ENCODE peak calls at places on chromosomes 1 and 21, in ten cellular contexts. One of them, this sample, is unnamed.

GRCh38 chr1:247337961-247338360 is 6.3 kb upstream of the ZNF496 start:
- DNase-seq in T1000: no peak
- DNase-seq in NCI-H1092 treated with DMSO at 0.1 percent for 48 hours: no peak
- DNase-seq in osteoblast: no peak
- DNase-seq in NCI-H526: no peak
- DNase-seq in naive thymus-derived CD8-positive, alpha-beta T cell: no peak
- DNase-seq in activated T-helper 1 cell treated with anti-CD3 and anti-CD28 coated beads, Interleukin-12 subunit alpha, Interleukin-12 subunit beta, Interleukin-2, Interleukin-4 antibody, amounts not matched to agents 30 ng/mL and 10 ng/mL and 1 ng/mL, durations not matched to agents 14 hours and 24 hours and 36 hours: no peak
- DNase-seq in HFF-Myc: no peak
- DNase-seq in AML-193: no peak
- DNase-seq in GDM1: no peak
- DNase-seq in this sample: no peak

GRCh38 chr1:230087034-230087721 is 20.1 kb downstream of the GALNT2 start:
- DNase-seq in T1000: no peak
- DNase-seq in NCI-H1092 treated with DMSO at 0.1 percent for 48 hours: no peak
- DNase-seq in osteoblast: no peak
- DNase-seq in NCI-H526: peak
- DNase-seq in naive thymus-derived CD8-positive, alpha-beta T cell: no peak
- DNase-seq in activated T-helper 1 cell treated with anti-CD3 and anti-CD28 coated beads, Interleukin-12 subunit alpha, Interleukin-12 subunit beta, Interleukin-2, Interleukin-4 antibody, amounts not matched to agents 30 ng/mL and 10 ng/mL and 1 ng/mL, durations not matched to agents 14 hours and 24 hours and 36 hours: no peak
- DNase-seq in HFF-Myc: no peak
- DNase-seq in AML-193: no peak
- DNase-seq in GDM1: no peak
- DNase-seq in this sample: no peak

GRCh38 chr1:84853743-84854721 is 39.0 kb downstream of the LPAR3 start:
- DNase-seq in T1000: peak
- DNase-seq in NCI-H1092 treated with DMSO at 0.1 percent for 48 hours: no peak
- DNase-seq in osteoblast: peak
- DNase-seq in NCI-H526: no peak
- DNase-seq in naive thymus-derived CD8-positive, alpha-beta T cell: no peak
- DNase-seq in activated T-helper 1 cell treated with anti-CD3 and anti-CD28 coated beads, Interleukin-12 subunit alpha, Interleukin-12 subunit beta, Interleukin-2, Interleukin-4 antibody, amounts not matched to agents 30 ng/mL and 10 ng/mL and 1 ng/mL, durations not matched to agents 14 hours and 24 hours and 36 hours: peak
- DNase-seq in HFF-Myc: peak
- DNase-seq in AML-193: peak
- DNase-seq in GDM1: peak
- DNase-seq in this sample: peak

GRCh38 chr1:229046251-229046853 is 224.6 kb upstream of the RAB4A start:
- DNase-seq in T1000: no peak
- DNase-seq in NCI-H1092 treated with DMSO at 0.1 percent for 48 hours: no peak
- DNase-seq in osteoblast: no peak
- DNase-seq in NCI-H526: no peak
- DNase-seq in naive thymus-derived CD8-positive, alpha-beta T cell: no peak
- DNase-seq in activated T-helper 1 cell treated with anti-CD3 and anti-CD28 coated beads, Interleukin-12 subunit alpha, Interleukin-12 subunit beta, Interleukin-2, Interleukin-4 antibody, amounts not matched to agents 30 ng/mL and 10 ng/mL and 1 ng/mL, durations not matched to agents 14 hours and 24 hours and 36 hours: no peak
- DNase-seq in HFF-Myc: no peak
- DNase-seq in AML-193: no peak
- DNase-seq in GDM1: no peak
- DNase-seq in this sample: no peak

GRCh38 chr1:71228236-71228635 is 147.4 kb upstream of the ZRANB2 start:
- DNase-seq in T1000: no peak
- DNase-seq in NCI-H1092 treated with DMSO at 0.1 percent for 48 hours: no peak
- DNase-seq in osteoblast: no peak
- DNase-seq in NCI-H526: no peak
- DNase-seq in naive thymus-derived CD8-positive, alpha-beta T cell: no peak
- DNase-seq in activated T-helper 1 cell treated with anti-CD3 and anti-CD28 coated beads, Interleukin-12 subunit alpha, Interleukin-12 subunit beta, Interleukin-2, Interleukin-4 antibody, amounts not matched to agents 30 ng/mL and 10 ng/mL and 1 ng/mL, durations not matched to agents 14 hours and 24 hours and 36 hours: no peak
- DNase-seq in HFF-Myc: no peak
- DNase-seq in AML-193: no peak
- DNase-seq in GDM1: no peak
- DNase-seq in this sample: no peak

GRCh38 chr1:115654663-115655306 is 13.0 kb downstream of the VANGL1 start:
- DNase-seq in T1000: no peak
- DNase-seq in NCI-H1092 treated with DMSO at 0.1 percent for 48 hours: no peak
- DNase-seq in osteoblast: peak
- DNase-seq in NCI-H526: no peak
- DNase-seq in naive thymus-derived CD8-positive, alpha-beta T cell: no peak
- DNase-seq in activated T-helper 1 cell treated with anti-CD3 and anti-CD28 coated beads, Interleukin-12 subunit alpha, Interleukin-12 subunit beta, Interleukin-2, Interleukin-4 antibody, amounts not matched to agents 30 ng/mL and 10 ng/mL and 1 ng/mL, durations not matched to agents 14 hours and 24 hours and 36 hours: no peak
- DNase-seq in HFF-Myc: no peak
- DNase-seq in AML-193: no peak
- DNase-seq in GDM1: peak
- DNase-seq in this sample: no peak

GRCh38 chr1:24085546-24085945 is 26.4 kb downstream of the MYOM3 start:
- DNase-seq in T1000: no peak
- DNase-seq in NCI-H1092 treated with DMSO at 0.1 percent for 48 hours: no peak
- DNase-seq in osteoblast: peak
- DNase-seq in NCI-H526: no peak
- DNase-seq in naive thymus-derived CD8-positive, alpha-beta T cell: no peak
- DNase-seq in activated T-helper 1 cell treated with anti-CD3 and anti-CD28 coated beads, Interleukin-12 subunit alpha, Interleukin-12 subunit beta, Interleukin-2, Interleukin-4 antibody, amounts not matched to agents 30 ng/mL and 10 ng/mL and 1 ng/mL, durations not matched to agents 14 hours and 24 hours and 36 hours: no peak
- DNase-seq in HFF-Myc: peak
- DNase-seq in AML-193: no peak
- DNase-seq in GDM1: no peak
- DNase-seq in this sample: no peak

GRCh38 chr1:31939484-31940329 is 1.5 kb upstream of the PTP4A2 start:
- DNase-seq in T1000: peak
- DNase-seq in NCI-H1092 treated with DMSO at 0.1 percent for 48 hours: no peak
- DNase-seq in osteoblast: peak
- DNase-seq in NCI-H526: no peak
- DNase-seq in naive thymus-derived CD8-positive, alpha-beta T cell: peak
- DNase-seq in activated T-helper 1 cell treated with anti-CD3 and anti-CD28 coated beads, Interleukin-12 subunit alpha, Interleukin-12 subunit beta, Interleukin-2, Interleukin-4 antibody, amounts not matched to agents 30 ng/mL and 10 ng/mL and 1 ng/mL, durations not matched to agents 14 hours and 24 hours and 36 hours: peak
- DNase-seq in HFF-Myc: peak
- DNase-seq in AML-193: peak
- DNase-seq in GDM1: peak
- DNase-seq in this sample: peak

GRCh38 chr21:35256468-35256988 is 207.4 kb upstream of the RUNX1 start:
- DNase-seq in T1000: peak
- DNase-seq in NCI-H1092 treated with DMSO at 0.1 percent for 48 hours: peak
- DNase-seq in osteoblast: peak
- DNase-seq in NCI-H526: no peak
- DNase-seq in naive thymus-derived CD8-positive, alpha-beta T cell: no peak
- DNase-seq in activated T-helper 1 cell treated with anti-CD3 and anti-CD28 coated beads, Interleukin-12 subunit alpha, Interleukin-12 subunit beta, Interleukin-2, Interleukin-4 antibody, amounts not matched to agents 30 ng/mL and 10 ng/mL and 1 ng/mL, durations not matched to agents 14 hours and 24 hours and 36 hours: no peak
- DNase-seq in HFF-Myc: peak
- DNase-seq in AML-193: no peak
- DNase-seq in GDM1: no peak
- DNase-seq in this sample: peak

GRCh38 chr1:182839209-182840065 is at the start of gene DHX9:
- DNase-seq in T1000: peak
- DNase-seq in NCI-H1092 treated with DMSO at 0.1 percent for 48 hours: peak
- DNase-seq in osteoblast: peak
- DNase-seq in NCI-H526: peak
- DNase-seq in naive thymus-derived CD8-positive, alpha-beta T cell: peak
- DNase-seq in activated T-helper 1 cell treated with anti-CD3 and anti-CD28 coated beads, Interleukin-12 subunit alpha, Interleukin-12 subunit beta, Interleukin-2, Interleukin-4 antibody, amounts not matched to agents 30 ng/mL and 10 ng/mL and 1 ng/mL, durations not matched to agents 14 hours and 24 hours and 36 hours: peak
- DNase-seq in HFF-Myc: peak
- DNase-seq in AML-193: peak
- DNase-seq in GDM1: peak
- DNase-seq in this sample: peak

GRCh38 chr1:15764269-15764764 is 5.7 kb downstream of the FBLIM1 start:
- DNase-seq in T1000: no peak
- DNase-seq in NCI-H1092 treated with DMSO at 0.1 percent for 48 hours: no peak
- DNase-seq in osteoblast: peak
- DNase-seq in NCI-H526: no peak
- DNase-seq in naive thymus-derived CD8-positive, alpha-beta T cell: no peak
- DNase-seq in activated T-helper 1 cell treated with anti-CD3 and anti-CD28 coated beads, Interleukin-12 subunit alpha, Interleukin-12 subunit beta, Interleukin-2, Interleukin-4 antibody, amounts not matched to agents 30 ng/mL and 10 ng/mL and 1 ng/mL, durations not matched to agents 14 hours and 24 hours and 36 hours: no peak
- DNase-seq in HFF-Myc: no peak
- DNase-seq in AML-193: no peak
- DNase-seq in GDM1: no peak
- DNase-seq in this sample: peak

GRCh38 chr21:42186591-42186990 is 32.3 kb upstream of the ABCG1 start:
- DNase-seq in T1000: no peak
- DNase-seq in NCI-H1092 treated with DMSO at 0.1 percent for 48 hours: no peak
- DNase-seq in osteoblast: no peak
- DNase-seq in NCI-H526: no peak
- DNase-seq in naive thymus-derived CD8-positive, alpha-beta T cell: no peak
- DNase-seq in activated T-helper 1 cell treated with anti-CD3 and anti-CD28 coated beads, Interleukin-12 subunit alpha, Interleukin-12 subunit beta, Interleukin-2, Interleukin-4 antibody, amounts not matched to agents 30 ng/mL and 10 ng/mL and 1 ng/mL, durations not matched to agents 14 hours and 24 hours and 36 hours: no peak
- DNase-seq in HFF-Myc: no peak
- DNase-seq in AML-193: no peak
- DNase-seq in GDM1: no peak
- DNase-seq in this sample: no peak

GRCh38 chr1:237562247-237562823 is 328.4 kb downstream of the ZP4 start:
- DNase-seq in T1000: no peak
- DNase-seq in NCI-H1092 treated with DMSO at 0.1 percent for 48 hours: peak
- DNase-seq in osteoblast: peak
- DNase-seq in NCI-H526: peak
- DNase-seq in naive thymus-derived CD8-positive, alpha-beta T cell: no peak
- DNase-seq in activated T-helper 1 cell treated with anti-CD3 and anti-CD28 coated beads, Interleukin-12 subunit alpha, Interleukin-12 subunit beta, Interleukin-2, Interleukin-4 antibody, amounts not matched to agents 30 ng/mL and 10 ng/mL and 1 ng/mL, durations not matched to agents 14 hours and 24 hours and 36 hours: no peak
- DNase-seq in HFF-Myc: peak
- DNase-seq in AML-193: peak
- DNase-seq in GDM1: peak
- DNase-seq in this sample: peak

GRCh38 chr1:19067187-19067911 is 110.9 kb upstream of the IFFO2 start:
- DNase-seq in T1000: no peak
- DNase-seq in NCI-H1092 treated with DMSO at 0.1 percent for 48 hours: peak
- DNase-seq in osteoblast: peak
- DNase-seq in NCI-H526: no peak
- DNase-seq in naive thymus-derived CD8-positive, alpha-beta T cell: no peak
- DNase-seq in activated T-helper 1 cell treated with anti-CD3 and anti-CD28 coated beads, Interleukin-12 subunit alpha, Interleukin-12 subunit beta, Interleukin-2, Interleukin-4 antibody, amounts not matched to agents 30 ng/mL and 10 ng/mL and 1 ng/mL, durations not matched to agents 14 hours and 24 hours and 36 hours: no peak
- DNase-seq in HFF-Myc: no peak
- DNase-seq in AML-193: no peak
- DNase-seq in GDM1: no peak
- DNase-seq in this sample: peak

GRCh38 chr1:160579216-160579701 is at the start of gene CD84:
- DNase-seq in T1000: no peak
- DNase-seq in NCI-H1092 treated with DMSO at 0.1 percent for 48 hours: no peak
- DNase-seq in osteoblast: no peak
- DNase-seq in NCI-H526: no peak
- DNase-seq in naive thymus-derived CD8-positive, alpha-beta T cell: no peak
- DNase-seq in activated T-helper 1 cell treated with anti-CD3 and anti-CD28 coated beads, Interleukin-12 subunit alpha, Interleukin-12 subunit beta, Interleukin-2, Interleukin-4 antibody, amounts not matched to agents 30 ng/mL and 10 ng/mL and 1 ng/mL, durations not matched to agents 14 hours and 24 hours and 36 hours: no peak
- DNase-seq in HFF-Myc: no peak
- DNase-seq in AML-193: peak
- DNase-seq in GDM1: peak
- DNase-seq in this sample: no peak

GRCh38 chr1:153577138-153577537 is 11.5 kb upstream of the S100A2 start:
- DNase-seq in T1000: no peak
- DNase-seq in NCI-H1092 treated with DMSO at 0.1 percent for 48 hours: no peak
- DNase-seq in osteoblast: no peak
- DNase-seq in NCI-H526: no peak
- DNase-seq in naive thymus-derived CD8-positive, alpha-beta T cell: no peak
- DNase-seq in activated T-helper 1 cell treated with anti-CD3 and anti-CD28 coated beads, Interleukin-12 subunit alpha, Interleukin-12 subunit beta, Interleukin-2, Interleukin-4 antibody, amounts not matched to agents 30 ng/mL and 10 ng/mL and 1 ng/mL, durations not matched to agents 14 hours and 24 hours and 36 hours: no peak
- DNase-seq in HFF-Myc: no peak
- DNase-seq in AML-193: no peak
- DNase-seq in GDM1: no peak
- DNase-seq in this sample: no peak

GRCh38 chr1:1063945-1064831 is 9.9 kb downstream of the RNF223 start:
- DNase-seq in T1000: peak
- DNase-seq in NCI-H1092 treated with DMSO at 0.1 percent for 48 hours: no peak
- DNase-seq in osteoblast: peak
- DNase-seq in NCI-H526: no peak
- DNase-seq in naive thymus-derived CD8-positive, alpha-beta T cell: peak
- DNase-seq in activated T-helper 1 cell treated with anti-CD3 and anti-CD28 coated beads, Interleukin-12 subunit alpha, Interleukin-12 subunit beta, Interleukin-2, Interleukin-4 antibody, amounts not matched to agents 30 ng/mL and 10 ng/mL and 1 ng/mL, durations not matched to agents 14 hours and 24 hours and 36 hours: peak
- DNase-seq in HFF-Myc: peak
- DNase-seq in AML-193: peak
- DNase-seq in GDM1: peak
- DNase-seq in this sample: peak

GRCh38 chr1:62407398-62408009 is 29.3 kb upstream of the USP1 start:
- DNase-seq in T1000: no peak
- DNase-seq in NCI-H1092 treated with DMSO at 0.1 percent for 48 hours: peak
- DNase-seq in osteoblast: no peak
- DNase-seq in NCI-H526: peak
- DNase-seq in naive thymus-derived CD8-positive, alpha-beta T cell: no peak
- DNase-seq in activated T-helper 1 cell treated with anti-CD3 and anti-CD28 coated beads, Interleukin-12 subunit alpha, Interleukin-12 subunit beta, Interleukin-2, Interleukin-4 antibody, amounts not matched to agents 30 ng/mL and 10 ng/mL and 1 ng/mL, durations not matched to agents 14 hours and 24 hours and 36 hours: no peak
- DNase-seq in HFF-Myc: peak
- DNase-seq in AML-193: peak
- DNase-seq in GDM1: peak
- DNase-seq in this sample: peak

GRCh38 chr1:41711581-41711980 is 207.1 kb downstream of the HIVEP3 start:
- DNase-seq in T1000: no peak
- DNase-seq in NCI-H1092 treated with DMSO at 0.1 percent for 48 hours: no peak
- DNase-seq in osteoblast: no peak
- DNase-seq in NCI-H526: no peak
- DNase-seq in naive thymus-derived CD8-positive, alpha-beta T cell: no peak
- DNase-seq in activated T-helper 1 cell treated with anti-CD3 and anti-CD28 coated beads, Interleukin-12 subunit alpha, Interleukin-12 subunit beta, Interleukin-2, Interleukin-4 antibody, amounts not matched to agents 30 ng/mL and 10 ng/mL and 1 ng/mL, durations not matched to agents 14 hours and 24 hours and 36 hours: no peak
- DNase-seq in HFF-Myc: no peak
- DNase-seq in AML-193: no peak
- DNase-seq in GDM1: no peak
- DNase-seq in this sample: no peak

GRCh38 chr1:232457607-232458006 is 172.3 kb downstream of the SIPA1L2 start:
- DNase-seq in T1000: no peak
- DNase-seq in NCI-H1092 treated with DMSO at 0.1 percent for 48 hours: no peak
- DNase-seq in osteoblast: no peak
- DNase-seq in NCI-H526: no peak
- DNase-seq in naive thymus-derived CD8-positive, alpha-beta T cell: no peak
- DNase-seq in activated T-helper 1 cell treated with anti-CD3 and anti-CD28 coated beads, Interleukin-12 subunit alpha, Interleukin-12 subunit beta, Interleukin-2, Interleukin-4 antibody, amounts not matched to agents 30 ng/mL and 10 ng/mL and 1 ng/mL, durations not matched to agents 14 hours and 24 hours and 36 hours: peak
- DNase-seq in HFF-Myc: no peak
- DNase-seq in AML-193: no peak
- DNase-seq in GDM1: no peak
- DNase-seq in this sample: no peak

GRCh38 chr1:15849775-15850449 is 2.4 kb downstream of the SPEN start:
- DNase-seq in T1000: no peak
- DNase-seq in NCI-H1092 treated with DMSO at 0.1 percent for 48 hours: peak
- DNase-seq in osteoblast: peak
- DNase-seq in NCI-H526: peak
- DNase-seq in naive thymus-derived CD8-positive, alpha-beta T cell: no peak
- DNase-seq in activated T-helper 1 cell treated with anti-CD3 and anti-CD28 coated beads, Interleukin-12 subunit alpha, Interleukin-12 subunit beta, Interleukin-2, Interleukin-4 antibody, amounts not matched to agents 30 ng/mL and 10 ng/mL and 1 ng/mL, durations not matched to agents 14 hours and 24 hours and 36 hours: peak
- DNase-seq in HFF-Myc: no peak
- DNase-seq in AML-193: no peak
- DNase-seq in GDM1: peak
- DNase-seq in this sample: peak

GRCh38 chr1:43951021-43951985 is 4.6 kb downstream of the IPO13 start:
- DNase-seq in T1000: no peak
- DNase-seq in NCI-H1092 treated with DMSO at 0.1 percent for 48 hours: no peak
- DNase-seq in osteoblast: peak
- DNase-seq in NCI-H526: no peak
- DNase-seq in naive thymus-derived CD8-positive, alpha-beta T cell: no peak
- DNase-seq in activated T-helper 1 cell treated with anti-CD3 and anti-CD28 coated beads, Interleukin-12 subunit alpha, Interleukin-12 subunit beta, Interleukin-2, Interleukin-4 antibody, amounts not matched to agents 30 ng/mL and 10 ng/mL and 1 ng/mL, durations not matched to agents 14 hours and 24 hours and 36 hours: no peak
- DNase-seq in HFF-Myc: no peak
- DNase-seq in AML-193: no peak
- DNase-seq in GDM1: no peak
- DNase-seq in this sample: no peak

GRCh38 chr1:24123611-24124010 is 11.7 kb upstream of the MYOM3 start:
- DNase-seq in T1000: no peak
- DNase-seq in NCI-H1092 treated with DMSO at 0.1 percent for 48 hours: no peak
- DNase-seq in osteoblast: no peak
- DNase-seq in NCI-H526: no peak
- DNase-seq in naive thymus-derived CD8-positive, alpha-beta T cell: no peak
- DNase-seq in activated T-helper 1 cell treated with anti-CD3 and anti-CD28 coated beads, Interleukin-12 subunit alpha, Interleukin-12 subunit beta, Interleukin-2, Interleukin-4 antibody, amounts not matched to agents 30 ng/mL and 10 ng/mL and 1 ng/mL, durations not matched to agents 14 hours and 24 hours and 36 hours: no peak
- DNase-seq in HFF-Myc: no peak
- DNase-seq in AML-193: no peak
- DNase-seq in GDM1: no peak
- DNase-seq in this sample: no peak

GRCh38 chr1:242197907-242198306 is 199.0 kb upstream of the MAP1LC3C start:
- DNase-seq in T1000: no peak
- DNase-seq in NCI-H1092 treated with DMSO at 0.1 percent for 48 hours: no peak
- DNase-seq in osteoblast: no peak
- DNase-seq in NCI-H526: no peak
- DNase-seq in naive thymus-derived CD8-positive, alpha-beta T cell: no peak
- DNase-seq in activated T-helper 1 cell treated with anti-CD3 and anti-CD28 coated beads, Interleukin-12 subunit alpha, Interleukin-12 subunit beta, Interleukin-2, Interleukin-4 antibody, amounts not matched to agents 30 ng/mL and 10 ng/mL and 1 ng/mL, durations not matched to agents 14 hours and 24 hours and 36 hours: no peak
- DNase-seq in HFF-Myc: no peak
- DNase-seq in AML-193: no peak
- DNase-seq in GDM1: no peak
- DNase-seq in this sample: no peak

GRCh38 chr1:95974586-95974985 is 740.6 kb downstream of the RWDD3 start:
- DNase-seq in T1000: peak
- DNase-seq in NCI-H1092 treated with DMSO at 0.1 percent for 48 hours: no peak
- DNase-seq in osteoblast: peak
- DNase-seq in NCI-H526: no peak
- DNase-seq in naive thymus-derived CD8-positive, alpha-beta T cell: no peak
- DNase-seq in activated T-helper 1 cell treated with anti-CD3 and anti-CD28 coated beads, Interleukin-12 subunit alpha, Interleukin-12 subunit beta, Interleukin-2, Interleukin-4 antibody, amounts not matched to agents 30 ng/mL and 10 ng/mL and 1 ng/mL, durations not matched to agents 14 hours and 24 hours and 36 hours: no peak
- DNase-seq in HFF-Myc: no peak
- DNase-seq in AML-193: no peak
- DNase-seq in GDM1: no peak
- DNase-seq in this sample: no peak

GRCh38 chr1:145720878-145721671 is 1.8 kb downstream of the CD160 start:
- DNase-seq in T1000: peak
- DNase-seq in NCI-H1092 treated with DMSO at 0.1 percent for 48 hours: peak
- DNase-seq in osteoblast: peak
- DNase-seq in NCI-H526: no peak
- DNase-seq in naive thymus-derived CD8-positive, alpha-beta T cell: peak
- DNase-seq in activated T-helper 1 cell treated with anti-CD3 and anti-CD28 coated beads, Interleukin-12 subunit alpha, Interleukin-12 subunit beta, Interleukin-2, Interleukin-4 antibody, amounts not matched to agents 30 ng/mL and 10 ng/mL and 1 ng/mL, durations not matched to agents 14 hours and 24 hours and 36 hours: peak
- DNase-seq in HFF-Myc: no peak
- DNase-seq in AML-193: peak
- DNase-seq in GDM1: peak
- DNase-seq in this sample: peak